ENCODE peak calls at places on chromosomes 7 and 10, in seven cellular contexts. F, G, Q, B, L, A and W are unnamed samples.

GRCh38 chr10:95305606-95306385 is 15.0 kb upstream of the PDLIM1 start:
- ATAC-seq in F (no peak), G (no peak), Q (peak), B (no peak), L (no peak), A (no peak), W (no peak)

GRCh38 chr10:5447611-5448071 is 35.3 kb downstream of the NET1 start:
- ATAC-seq in F (no peak), G (no peak), Q (peak), B (no peak), L (peak), A (peak), W (no peak)

GRCh38 chr10:126049741-126050140 is 153.4 kb downstream of the FANK1 start:
- ATAC-seq in F (peak), G (peak), Q (peak), B (no peak), L (peak), A (no peak), W (peak)

GRCh38 chr7:36091571-36092176 is 61.4 kb upstream of the EEPD1 start:
- ATAC-seq in F (peak), G (no peak), Q (no peak), B (no peak), L (no peak), A (no peak), W (no peak)

GRCh38 chr10:111973306-111973705 is 210.3 kb downstream of the GPAM start:
- ATAC-seq in F (no peak), G (peak), Q (no peak), B (no peak), L (no peak), A (no peak), W (peak)

GRCh38 chr7:104328308-104328969 is at the start of gene LHFPL3:
- ATAC-seq in F (no peak), G (no peak), Q (no peak), B (peak), L (no peak), A (no peak), W (no peak)

GRCh38 chr10:70593513-70593890 is 9.0 kb downstream of the PRF1 start:
- ATAC-seq in F (no peak), G (no peak), Q (no peak), B (no peak), L (no peak), A (no peak), W (no peak)

GRCh38 chr7:98338441-98338840 is 57.0 kb downstream of the BRI3 start:
- ATAC-seq in F (no peak), G (no peak), Q (no peak), B (no peak), L (no peak), A (no peak), W (no peak)

GRCh38 chr10:119370972-119371703 is 163.8 kb downstream of the GRK5 start:
- ATAC-seq in F (no peak), G (peak), Q (peak), B (peak), L (peak), A (no peak), W (peak)

GRCh38 chr10:66917104-66917503 is 8.7 kb upstream of the LRRTM3 start:
- ATAC-seq in F (no peak), G (no peak), Q (no peak), B (peak), L (no peak), A (no peak), W (no peak)

GRCh38 chr7:2522780-2523433 is 3.3 kb downstream of the LFNG start:
- ATAC-seq in F (peak), G (no peak), Q (no peak), B (peak), L (no peak), A (no peak), W (no peak)

GRCh38 chr10:26806557-26806956 is 54.2 kb downstream of the ABI1 start:
- ATAC-seq in F (no peak), G (no peak), Q (no peak), B (no peak), L (no peak), A (no peak), W (no peak)

GRCh38 chr7:27117687-27118491 is 12.7 kb downstream of the HOXA4 start:
- ATAC-seq in F (peak), G (no peak), Q (peak), B (peak), L (peak), A (no peak), W (no peak)
- H3K4me3 ChIP-seq in F (peak), G (peak), Q (peak), B (peak), L (peak), A (no peak), W (peak)

DNA sequence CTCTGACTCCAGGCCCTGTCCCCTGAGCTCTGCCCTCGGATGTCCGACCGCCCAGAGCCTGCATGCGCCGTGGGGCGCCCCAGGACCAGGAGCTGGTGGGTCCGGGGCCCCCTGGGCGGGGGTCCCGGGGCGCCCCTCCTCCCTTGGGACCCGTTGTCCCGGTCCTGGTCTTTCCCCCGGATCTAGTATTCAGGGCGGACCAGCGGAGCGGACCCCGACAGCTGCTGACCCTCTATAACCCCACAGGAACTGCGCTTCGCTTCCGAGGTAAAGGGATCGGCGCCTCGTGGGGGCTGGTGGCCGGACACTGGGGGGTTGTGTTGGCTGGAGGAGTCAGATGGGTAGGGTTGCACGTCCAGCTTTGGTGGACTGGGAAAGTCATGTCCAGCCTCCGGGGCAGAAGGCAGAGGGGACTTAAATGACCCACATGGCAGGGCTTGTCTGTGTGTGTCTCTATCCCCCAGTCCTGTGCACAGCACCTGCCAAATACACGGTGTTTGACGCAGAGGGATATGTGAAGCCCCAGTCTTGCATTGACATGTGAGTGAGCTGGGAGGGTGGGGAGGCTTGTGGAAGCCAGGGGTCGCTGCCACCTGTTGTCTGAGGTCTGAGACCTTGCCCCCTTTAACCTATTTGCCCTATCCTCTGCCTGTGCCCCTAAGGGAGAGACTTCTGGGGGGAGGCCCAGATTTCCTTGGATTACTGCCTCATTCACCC is 548 bp downstream of the MOSPD3 start:
- ATAC-seq in F (peak), G (no peak), Q (peak), B (peak), L (peak), A (no peak), W (peak)
- H3K4me3 ChIP-seq in F (peak), G (peak), Q (peak), B (peak), L (peak), A (peak), W (peak)

DNA sequence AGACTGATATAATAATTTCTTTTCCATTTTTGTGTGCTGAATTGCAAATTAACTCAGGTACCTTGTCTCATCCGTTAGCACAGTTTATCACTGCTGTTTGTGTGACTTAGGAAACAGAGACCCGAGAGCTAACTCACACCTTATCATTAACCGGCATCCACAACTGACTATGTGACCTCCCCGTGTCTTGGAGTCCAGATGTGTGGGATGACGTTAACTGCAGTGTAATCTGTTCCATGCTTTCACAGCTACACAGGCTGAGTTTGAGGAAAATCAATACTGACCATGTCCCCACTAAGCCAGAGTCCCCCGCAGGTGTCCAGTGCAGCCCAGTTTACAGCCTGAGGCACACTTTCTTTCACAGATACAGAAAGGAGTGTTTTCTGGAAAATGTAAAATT is 154.7 kb downstream of the COBL start:
- ATAC-seq in F (no peak), G (no peak), Q (no peak), B (no peak), L (no peak), A (no peak), W (no peak)
- H3K4me3 ChIP-seq in F (no peak), G (no peak), Q (no peak), B (no peak), L (no peak), A (no peak), W (no peak)

DNA sequence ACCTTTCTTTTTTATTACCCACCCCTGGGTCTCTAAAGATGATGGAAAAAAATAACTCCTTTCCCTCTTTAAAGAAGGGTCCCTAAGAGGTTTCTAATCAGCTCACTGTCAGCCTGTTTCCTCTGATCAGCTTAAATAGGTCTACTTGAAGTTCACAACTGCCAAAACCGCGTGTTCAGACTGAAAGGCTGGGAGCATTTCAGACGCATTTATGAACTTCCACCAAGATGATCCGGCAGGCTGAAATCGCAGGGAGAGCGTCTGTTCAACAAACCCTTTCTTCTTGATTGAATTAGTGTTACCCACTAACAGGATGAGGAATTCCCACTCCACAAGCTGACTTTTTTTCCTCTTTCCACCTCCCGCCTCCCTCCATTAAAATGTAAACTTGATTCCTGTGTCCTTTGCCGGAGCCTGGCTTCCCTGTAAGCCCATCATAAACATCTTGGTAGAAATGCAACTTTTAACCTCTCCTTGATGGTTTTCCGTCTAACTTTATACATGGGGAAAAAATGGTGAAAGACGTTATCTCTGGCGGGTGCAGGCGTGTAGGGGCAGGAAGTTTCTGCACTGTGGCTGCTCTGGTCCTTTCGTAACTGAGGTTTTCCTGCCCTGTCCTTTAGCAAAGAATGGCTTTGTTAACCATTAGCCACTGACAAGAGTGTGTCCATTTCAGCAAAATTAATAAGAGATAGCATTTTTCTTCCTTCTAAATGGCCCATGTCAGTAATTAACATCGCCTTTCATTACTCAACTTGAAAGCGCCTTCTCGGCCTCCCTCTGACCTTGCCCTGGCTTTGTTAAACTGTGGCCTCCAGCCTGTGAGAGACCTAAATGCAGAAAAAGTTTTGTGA is 130.7 kb downstream of the BAMBI start:
- ATAC-seq in F (no peak), G (no peak), Q (peak), B (peak), L (no peak), A (no peak), W (peak)
- H3K4me3 ChIP-seq in F (no peak), G (no peak), Q (no peak), B (peak), L (no peak), A (no peak), W (no peak)

GRCh38 chr10:49397036-49397999 is 1.4 kb upstream of the DRGX start:
- ATAC-seq in F (no peak), G (peak), Q (no peak), B (peak), L (no peak), A (no peak), W (no peak)
- H3K4me3 ChIP-seq in F (no peak), G (peak), Q (no peak), B (peak), L (no peak), A (no peak), W (no peak)

GRCh38 chr10:35637456-35637855 is 4.6 kb downstream of the FZD8 start:
- ATAC-seq in F (no peak), G (no peak), Q (no peak), B (peak), L (no peak), A (no peak), W (no peak)
- H3K4me3 ChIP-seq in F (no peak), G (no peak), Q (no peak), B (peak), L (no peak), A (no peak), W (no peak)

GRCh38 chr7:51693258-51693657 is 376.6 kb upstream of the COBL start:
- ATAC-seq in F (no peak), G (no peak), Q (no peak), B (no peak), L (no peak), A (no peak), W (no peak)

GRCh38 chr7:51685794-51686193 is 369.2 kb upstream of the COBL start:
- ATAC-seq in F (no peak), G (no peak), Q (no peak), B (no peak), L (no peak), A (no peak), W (no peak)

DNA sequence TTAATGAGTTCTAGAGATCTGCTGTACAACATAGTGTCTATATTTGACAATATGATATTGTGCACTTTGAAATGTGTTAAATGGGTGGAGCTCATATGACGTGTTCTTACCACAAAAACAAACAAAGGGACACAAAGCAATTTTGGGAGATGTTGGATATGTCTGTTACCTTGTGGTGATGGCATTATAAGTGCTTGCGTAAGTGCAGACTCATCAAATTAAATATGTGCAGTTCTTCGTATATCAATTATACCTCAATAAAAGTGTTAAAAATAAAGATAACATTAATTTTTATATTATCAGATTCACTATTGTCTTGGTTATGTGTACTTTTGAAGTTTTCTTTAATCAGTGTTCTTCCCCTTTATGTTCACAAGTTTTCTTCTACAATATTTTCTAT is 372.9 kb upstream of the COBL start:
- ATAC-seq in F (no peak), G (no peak), Q (no peak), B (no peak), L (no peak), A (no peak), W (no peak)
- H3K4me3 ChIP-seq in F (no peak), G (no peak), Q (no peak), B (no peak), L (no peak), A (no peak), W (no peak)

GRCh38 chr10:7533657-7534479 is 123.0 kb upstream of the SFMBT2 start:
- ATAC-seq in F (no peak), G (no peak), Q (no peak), B (no peak), L (no peak), A (no peak), W (no peak)
- H3K4me3 ChIP-seq in F (no peak), G (no peak), Q (no peak), B (no peak), L (no peak), A (no peak), W (no peak)